ENCODE peak calls at places on chromosomes 12 and 14, in five cellular contexts. B is SW480, Y is coronary artery, W is gastrocnemius medialis, I is iPS DF 19.7. M is an unnamed sample.

GRCh38 chr14:50001999-50002925 is 109.4 kb downstream of the ARF6 start:
- DNase-seq in B (peak; percentile 85), Y (no peak), W (no peak), I (no peak), M (peak; percentile 73)

GRCh38 chr14:103563089-103563620 is 395 bp downstream of the COA8 start:
- DNase-seq in B (peak; percentile 83), Y (no peak), W (peak; percentile 52), I (no peak), M (no peak)

GRCh38 chr12:124316257-124316656 is 21.4 kb downstream of the RFLNA start:
- DNase-seq in B (no peak), Y (no peak), W (no peak), I (no peak), M (no peak)

GRCh38 chr12:46963977-46964376 is 115.4 kb upstream of the PCED1B start:
- DNase-seq in B (no peak), Y (no peak), W (no peak), I (no peak), M (no peak)

GRCh38 chr12:38961683-38962082 is 56.3 kb upstream of the CPNE8 start:
- DNase-seq in B (no peak), Y (no peak), W (no peak), I (no peak), M (no peak)

GRCh38 chr14:31090872-31091764 is 64.9 kb upstream of the STRN3 start:
- DNase-seq in B (no peak), Y (peak; percentile 76), W (peak; percentile 79), I (no peak), M (no peak)

GRCh38 chr12:75977952-75978671 is 53.5 kb downstream of the PHLDA1 start:
- DNase-seq in B (peak; percentile 100), Y (peak; percentile 92), W (peak; percentile 19), I (no peak), M (no peak)

GRCh38 chr14:51369814-51370213 is 129.8 kb downstream of the TMX1 start:
- DNase-seq in B (no peak), Y (no peak), W (no peak), I (no peak), M (no peak)

GRCh38 chr12:20269352-20270067 is 98.8 kb upstream of the PDE3A start:
- DNase-seq in B (no peak), Y (no peak), W (no peak), I (no peak), M (no peak)

GRCh38 chr12:45284096-45284901 is 68.4 kb downstream of the ANO6 start:
- DNase-seq in B (no peak), Y (no peak), W (no peak), I (no peak), M (no peak)

GRCh38 chr14:98912655-98913054 is 359.3 kb downstream of the BCL11B start:
- DNase-seq in B (no peak), Y (no peak), W (no peak), I (no peak), M (no peak)

GRCh38 chr14:99513946-99514551 is 32.8 kb downstream of the CCNK start:
- DNase-seq in B (no peak), Y (peak; percentile 71), W (no peak), I (no peak), M (peak; percentile 82)

GRCh38 chr12:78271546-78271945 is 440.9 kb downstream of the NAV3 start:
- DNase-seq in B (no peak), Y (no peak), W (no peak), I (no peak), M (no peak)

GRCh38 chr12:69982081-69982480 is 157.1 kb downstream of the MYRFL start:
- DNase-seq in B (no peak), Y (no peak), W (no peak), I (no peak), M (no peak)

GRCh38 chr12:69321356-69321755 is 26.8 kb upstream of the LYZ start:
- DNase-seq in B (no peak), Y (no peak), W (no peak), I (no peak), M (no peak)

GRCh38 chr12:27936196-27936595 is 36.3 kb downstream of the PTHLH start:
- DNase-seq in B (no peak), Y (no peak), W (no peak), I (no peak), M (no peak)

GRCh38 chr14:77181124-77181602 is 435 bp upstream of the TMEM63C start:
- DNase-seq in B (peak; percentile 70), Y (no peak), W (no peak), I (no peak), M (no peak)

GRCh38 chr12:122861586-122861970 is 26.3 kb downstream of the HIP1R start:
- DNase-seq in B (no peak), Y (no peak), W (no peak), I (no peak), M (peak; percentile 87)

GRCh38 chr12:66629138-66629880 is 49.6 kb downstream of the GRIP1 start:
- DNase-seq in B (no peak), Y (no peak), W (no peak), I (no peak), M (no peak)

GRCh38 chr12:93136243-93137015 is 207.3 kb upstream of the EEA1 start:
- DNase-seq in B (peak; percentile 79), Y (no peak), W (no peak), I (no peak), M (no peak)

GRCh38 chr12:92242917-92243316 is 97.3 kb upstream of the BTG1 start:
- DNase-seq in B (no peak), Y (no peak), W (peak; percentile 30), I (no peak), M (no peak)

GRCh38 chr12:91769736-91770135 is 375.9 kb downstream of the BTG1 start:
- DNase-seq in B (no peak), Y (no peak), W (no peak), I (peak; percentile 35), M (no peak)

GRCh38 chr12:109604902-109605536 is 31.4 kb downstream of the MVK start:
- DNase-seq in B (no peak), Y (no peak), W (no peak), I (no peak), M (no peak)

GRCh38 chr12:120186654-120187053 is 7.9 kb downstream of the GCN1 start:
- DNase-seq in B (no peak), Y (no peak), W (no peak), I (no peak), M (no peak)

GRCh38 chr12:121238604-121239334 is 28.8 kb downstream of the P2RX4 start:
- DNase-seq in B (no peak), Y (no peak), W (no peak), I (no peak), M (no peak)

M was measured in mesenteric fat pad.